ENCODE peak calls at places on chromosomes 11 and 22, in nine cellular contexts. X is mesenchymal stem cell, I is MM.1S, B is fibroblast of lung, A is NT2/D1, P is PC-3, J is IMR-90, H is HCT116, G is neural progenitor cell. V is an unnamed sample.

GRCh38 chr22:35540600-35541253 is at the start of gene RASD2:
- DNase-seq in G (peak; percentile 69), X (peak; percentile 51), I (peak; percentile 43), H (no peak), A (no peak), J (peak; percentile 19), B (no peak), P (peak; percentile 20), V (peak; percentile 42)

GRCh38 chr11:93253111-93253510 is 55.3 kb upstream of the SLC36A4 start:
- DNase-seq in H (no peak), J (no peak), P (no peak), X (no peak), B (no peak), I (no peak), G (no peak), A (no peak), V (no peak)

GRCh38 chr22:22546490-22546889 is 12.6 kb downstream of the PRAME start:
- DNase-seq in P (no peak), H (no peak), J (peak; percentile 8), G (no peak), A (no peak), I (no peak), X (no peak), B (peak; percentile 7), V (no peak)

GRCh38 chr22:29074276-29074625 is 1.4 kb downstream of the KREMEN1 start:
- DNase-seq in P (no peak), B (no peak), X (no peak), I (no peak), J (no peak), G (no peak), A (no peak), H (no peak), V (no peak)

GRCh38 chr11:93219440-93219839 is 21.6 kb upstream of the SLC36A4 start:
- DNase-seq in B (no peak), I (no peak), X (no peak), A (no peak), P (no peak), G (no peak), H (no peak), J (no peak), V (no peak)

GRCh38 chr11:132300283-132300682 is 929.9 kb downstream of the NTM start:
- DNase-seq in J (peak; percentile 13), A (no peak), G (peak; percentile 29), I (no peak), H (no peak), P (peak; percentile 11), B (no peak), X (no peak), V (peak; percentile 7)

GRCh38 chr11:33410086-33410765 is 153.0 kb downstream of the HIPK3 start:
- DNase-seq in G (no peak), J (no peak), H (no peak), B (no peak), A (no peak), P (no peak), I (no peak), X (no peak), V (no peak)

GRCh38 chr22:20066617-20067383 is 13.2 kb upstream of the DGCR8 start:
- DNase-seq in P (no peak), B (no peak), X (no peak), A (no peak), G (no peak), J (no peak), I (no peak), H (no peak), V (no peak)

GRCh38 chr11:76669901-76670474 is 559 bp downstream of the LRRC32 start:
- DNase-seq in P (no peak), A (no peak), G (peak; percentile 46), X (peak; percentile 80), B (peak; percentile 71), H (no peak), I (no peak), J (peak; percentile 88), V (peak; percentile 90)

GRCh38 chr11:21582791-21583190 is 610.1 kb upstream of the ANO5 start:
- DNase-seq in B (no peak), I (peak; percentile 45), H (no peak), X (no peak), J (no peak), G (no peak), A (no peak), P (no peak), V (no peak)

GRCh38 chr22:40178417-40179409 is 988 bp downstream of the TNRC6B start:
- DNase-seq in A (no peak), I (peak; percentile 62), X (peak; percentile 81), P (peak; percentile 20), H (no peak), B (peak; percentile 48), G (peak; percentile 79), J (peak; percentile 57), V (peak; percentile 71)

GRCh38 chr22:25369133-25369532 is 149.7 kb downstream of the CRYBB2 start:
- DNase-seq in J (no peak), P (no peak), H (no peak), G (no peak), A (no peak), I (no peak), X (no peak), B (no peak), V (no peak)

DNA sequence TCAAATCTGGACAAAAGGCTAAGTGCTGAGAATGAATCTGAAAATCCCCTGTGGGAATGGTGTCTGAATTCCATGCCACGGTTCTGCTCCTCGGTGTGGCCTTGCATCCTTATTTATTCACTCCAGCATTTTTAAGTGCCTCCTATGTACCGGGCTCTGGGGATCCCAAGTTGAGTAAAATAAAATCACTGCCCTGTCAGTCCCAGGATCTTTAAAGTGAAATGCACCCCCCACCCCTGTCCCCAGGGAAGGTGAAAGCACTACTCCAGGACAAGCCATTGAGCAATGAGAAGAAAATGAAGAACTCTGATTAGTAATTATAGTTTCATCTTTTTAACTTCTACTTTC is 3.3 kb downstream of the LGR4 start:
- DNase-seq in H (no peak), X (no peak), G (no peak), A (no peak), B (no peak), J (no peak), P (no peak), I (no peak), V (peak; percentile 42)
- H3K9ac ChIP-seq in H (no peak overlapping the region), X (peak overlapping the region; percentile 86), G (peak overlapping the region; percentile 54), A (no peak overlapping the region), B (no peak overlapping the region), J (no peak overlapping the region), P (peak overlapping the region; percentile 66), I (no peak overlapping the region), V (no peak overlapping the region)

GRCh38 chr11:31806944-31807790 is 4.0 kb downstream of the PAX6 start:
- DNase-seq in J (no peak), A (no peak), B (no peak), I (no peak), G (peak; percentile 78), X (no peak), H (no peak), P (no peak), V (no peak)
- H3K9me3 ChIP-seq in J (peaks cover 28% of the 10 kb centered on the region), A (no peaks in the 10 kb centered on the region), B (no peaks in the 10 kb centered on the region), I (no peaks in the 10 kb centered on the region), G (no peaks in the 10 kb centered on the region), X (no peaks in the 10 kb centered on the region), H (no peaks in the 10 kb centered on the region), P (no peaks in the 10 kb centered on the region), V (peaks cover 5% of the 10 kb centered on the region)

DNA sequence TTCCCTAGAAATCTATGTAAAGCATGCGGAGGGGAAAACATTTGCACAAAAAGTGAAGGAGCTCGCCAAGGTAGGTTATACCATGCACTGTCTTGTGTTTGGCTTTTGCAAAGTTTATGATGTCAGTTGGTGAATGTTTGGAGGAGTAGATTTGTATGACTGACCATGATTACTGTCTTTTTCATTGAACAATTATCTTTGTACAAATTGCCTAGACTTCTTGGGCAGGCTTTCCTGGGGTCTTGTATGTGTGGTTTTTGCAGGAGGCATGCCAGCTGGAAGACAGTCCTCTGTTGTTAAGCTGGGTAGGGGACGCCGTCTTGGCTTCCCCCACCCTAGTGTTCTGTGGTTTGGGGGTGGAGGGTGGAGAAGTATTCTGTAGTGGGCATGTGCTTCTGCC is 123.6 kb upstream of the HSD17B12 start:
- DNase-seq in G (no peak), A (no peak), X (no peak), I (no peak), B (no peak), H (no peak), J (no peak), P (no peak), V (no peak)
- H3K9ac ChIP-seq in G (no peak overlapping the region), A (no peak overlapping the region), X (no peak overlapping the region), I (no peak overlapping the region), B (no peak overlapping the region), H (no peak overlapping the region), J (no peak overlapping the region), P (no peak overlapping the region), V (no peak overlapping the region)

GRCh38 chr11:17369685-17370243 is 18.2 kb downstream of the NCR3LG1 start:
- DNase-seq in J (no peak), G (no peak), H (no peak), A (no peak), I (no peak), X (no peak), B (no peak), P (no peak), V (no peak)
- H3K9me3 ChIP-seq in J (peaks cover 47% of the 10 kb centered on the region), G (peaks cover 16% of the 10 kb centered on the region), H (peaks cover 23% of the 10 kb centered on the region), A (peaks cover 67% of the 10 kb centered on the region), I (no peaks in the 10 kb centered on the region), X (peaks cover 67% of the 10 kb centered on the region), B (peaks cover 9% of the 10 kb centered on the region), P (peaks cover 23% of the 10 kb centered on the region), V (peaks cover 55% of the 10 kb centered on the region)

DNA sequence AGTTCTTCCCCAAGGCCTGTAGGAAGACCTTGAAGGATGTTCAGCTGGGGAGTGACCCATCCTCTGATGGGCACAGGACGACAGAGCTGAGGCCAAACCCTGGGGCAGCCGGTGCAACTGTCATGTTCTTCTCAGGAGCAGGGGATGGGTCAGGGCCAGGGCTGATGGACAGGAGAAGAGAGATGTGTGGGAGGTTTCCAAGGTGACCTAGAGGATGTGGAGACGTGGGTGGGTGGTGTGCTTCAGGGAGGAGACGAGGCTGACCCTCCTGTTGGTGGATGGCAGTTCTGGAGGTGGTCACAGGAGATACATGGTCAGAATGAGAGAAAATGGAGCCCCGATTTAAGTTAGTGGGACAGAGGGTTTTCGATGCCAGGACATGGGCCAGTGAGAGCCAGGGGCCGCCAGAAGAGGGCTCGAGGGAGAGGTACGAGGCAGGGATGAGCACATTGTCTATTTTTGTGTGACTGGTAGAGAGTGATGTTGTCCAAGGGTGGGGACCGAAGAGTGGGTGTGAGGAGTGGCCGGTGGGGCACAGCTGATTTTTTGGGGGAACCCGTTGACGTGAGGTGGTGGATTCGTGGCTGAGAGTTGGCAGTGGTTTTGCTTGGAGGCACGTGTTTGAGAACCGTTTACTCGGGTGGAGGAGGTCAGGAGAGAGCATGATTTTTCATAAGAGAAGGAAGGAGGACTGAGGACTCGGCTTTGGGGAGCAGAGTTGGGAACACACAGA is 14.6 kb downstream of the TBC1D22A start:
- DNase-seq in I (no peak), B (no peak), A (no peak), H (no peak), G (no peak), X (no peak), P (no peak), J (no peak), V (no peak)
- H3K9ac ChIP-seq in I (no peak overlapping the region), B (no peak overlapping the region), A (no peak overlapping the region), H (no peak overlapping the region), G (no peak overlapping the region), X (peak overlapping the region; percentile 11), P (no peak overlapping the region), J (no peak overlapping the region), V (no peak overlapping the region)

GRCh38 chr22:47260551-47260950 is 498.1 kb downstream of the TBC1D22A start:
- DNase-seq in A (no peak), H (no peak), B (no peak), J (no peak), G (no peak), I (peak; percentile 93), P (no peak), X (no peak), V (no peak)
- H3K9me3 ChIP-seq in A (peaks cover 3% of the 10 kb centered on the region), H (no peaks in the 10 kb centered on the region), B (peaks cover 2% of the 10 kb centered on the region), J (peaks cover 2% of the 10 kb centered on the region), G (peaks cover 5% of the 10 kb centered on the region), I (no peaks in the 10 kb centered on the region), P (no peaks in the 10 kb centered on the region), X (peaks cover 3% of the 10 kb centered on the region), V (no peaks in the 10 kb centered on the region)